ENCODE peak calls at places on chromosome X, in ten cellular contexts. O is activated CD4-positive, alpha-beta T cell treated with anti-CD3 and anti-CD28 coated beads, Interleukin-2, amount 10 ng/mL, durations not matched to agents 7 days and 5 days; U is NCI-H1092; V is activated naive CD8-positive, alpha-beta T cell treated with anti-CD3 and anti-CD28 coated beads, Interleukin-2, amount 50 U/mL, for 24 hours; B is immature natural killer cell; Y is T-cell; C is iPS DF 19.7; Q is EL; J is adipocyte; E is uterus. Z is an unnamed sample.
A peak's percentile ranks its signal among the peaks of the same experiment; 100 is the strongest.

GRCh38 chrX:123223409-123223808 is 39.3 kb downstream of the GRIA3 start:
- DNase-seq in O (no peak), U (no peak), V (no peak), B (no peak), Y (no peak), C (no peak), Q (no peak), J (no peak), E (no peak), Z (no peak)

GRCh38 chrX:29478336-29479069 is 736.9 kb upstream of the MAGEB2 start:
- DNase-seq in O (no peak), U (no peak), V (no peak), B (no peak), Y (no peak), C (no peak), Q (peak; percentile 2), J (peak; percentile 21), E (no peak), Z (peak; percentile 1)

GRCh38 chrX:12021708-12022107 is 116.6 kb upstream of the FRMPD4 start:
- DNase-seq in O (no peak), U (no peak), V (no peak), B (no peak), Y (no peak), C (no peak), Q (no peak), J (no peak), E (no peak), Z (no peak)

GRCh38 chrX:127732709-127733108 is 319.5 kb downstream of the ACTRT1 start:
- DNase-seq in O (no peak), U (no peak), V (no peak), B (no peak), Y (no peak), C (no peak), Q (no peak), J (no peak), E (no peak), Z (no peak)

GRCh38 chrX:29065477-29065876 is 478.2 kb downstream of the IL1RAPL1 start:
- DNase-seq in O (no peak), U (no peak), V (no peak), B (no peak), Y (no peak), C (no peak), Q (no peak), J (no peak), E (no peak), Z (no peak)

GRCh38 chrX:42837747-42838146 is 59.8 kb upstream of the PPP1R2C start:
- DNase-seq in O (no peak), U (no peak), V (no peak), B (peak; percentile 2), Y (no peak), C (no peak), Q (no peak), J (no peak), E (no peak), Z (no peak)

GRCh38 chrX:79081895-79082512 is 62.5 kb upstream of the GPR174 start:
- DNase-seq in O (peak; percentile 41), U (no peak), V (no peak), B (peak; percentile 52), Y (no peak), C (peak; percentile 0), Q (peak; percentile 23), J (peak; percentile 51), E (no peak), Z (no peak)

GRCh38 chrX:7515681-7516413 is 327.1 kb upstream of the VCX start:
- DNase-seq in O (no peak), U (no peak), V (no peak), B (no peak), Y (no peak), C (no peak), Q (peak; percentile 61), J (no peak), E (no peak), Z (no peak)

GRCh38 chrX:21400408-21401121 is 26.3 kb downstream of the CNKSR2 start:
- DNase-seq in O (no peak), U (no peak), V (no peak), B (no peak), Y (no peak), C (no peak), Q (no peak), J (no peak), E (no peak), Z (no peak)

GRCh38 chrX:54193085-54193484 is 10.0 kb upstream of the FAM120C start:
- DNase-seq in O (no peak), U (no peak), V (no peak), B (no peak), Y (no peak), C (no peak), Q (no peak), J (no peak), E (no peak), Z (no peak)

GRCh38 chrX:154019061-154019621 is 561 bp downstream of the IRAK1 start:
- DNase-seq in O (peak; percentile 16), U (no peak), V (peak; percentile 27), B (no peak), Y (no peak), C (no peak), Q (peak; percentile 17), J (peak; percentile 36), E (no peak), Z (no peak)

GRCh38 chrX:56309881-56310280 is 77.7 kb downstream of the KLF8 start:
- DNase-seq in O (no peak), U (no peak), V (no peak), B (no peak), Y (no peak), C (no peak), Q (no peak), J (no peak), E (no peak), Z (no peak)

GRCh38 chrX:70444326-70445196 is at the start of gene DLG3:
- DNase-seq in O (no peak), U (no peak), V (peak; percentile 24), B (no peak), Y (no peak), C (no peak), Q (peak; percentile 48), J (peak; percentile 64), E (no peak), Z (no peak)

GRCh38 chrX:118495958-118496762 is 545 bp downstream of the DOCK11 start:
- DNase-seq in O (peak; percentile 86), U (peak; percentile 1), V (peak; percentile 67), B (peak; percentile 73), Y (peak; percentile 80), C (no peak), Q (peak; percentile 45), J (peak; percentile 50), E (peak; percentile 34), Z (peak; percentile 7)

GRCh38 chrX:1321689-1322088 is 14.9 kb upstream of the IL3RA start:
- DNase-seq in O (no peak), U (no peak), V (no peak), B (no peak), Y (no peak), C (no peak), Q (no peak), J (no peak), E (no peak), Z (no peak)

GRCh38 chrX:137212078-137212632 is 178.4 kb upstream of the GPR101 start:
- DNase-seq in O (no peak), U (no peak), V (no peak), B (no peak), Y (no peak), C (no peak), Q (no peak), J (no peak), E (no peak), Z (no peak)

GRCh38 chrX:21711126-21711847 is 46.6 kb downstream of the SMPX start:
- DNase-seq in O (no peak), U (no peak), V (no peak), B (no peak), Y (no peak), C (no peak), Q (no peak), J (no peak), E (no peak), Z (no peak)

GRCh38 chrX:109475174-109475891 is 6.6 kb downstream of the GUCY2F start:
- DNase-seq in O (no peak), U (no peak), V (peak; percentile 5), B (no peak), Y (no peak), C (no peak), Q (peak; percentile 47), J (peak; percentile 64), E (peak; percentile 15), Z (peak; percentile 68)

GRCh38 chrX:103175944-103176753 is 38.8 kb upstream of the BEX4 start:
- DNase-seq in O (peak; percentile 61), U (no peak), V (peak; percentile 52), B (peak; percentile 17), Y (peak; percentile 38), C (no peak), Q (peak; percentile 53), J (peak; percentile 64), E (peak; percentile 29), Z (peak; percentile 14)

GRCh38 chrX:120452131-120452530 is 17.0 kb downstream of the LAMP2 start:
- DNase-seq in O (peak; percentile 7), U (no peak), V (no peak), B (no peak), Y (no peak), C (peak; percentile 1), Q (no peak), J (peak; percentile 64), E (no peak), Z (peak; percentile 12)

GRCh38 chrX:136221851-136222513 is 29.2 kb downstream of the MAP7D3 start:
- DNase-seq in O (no peak), U (no peak), V (no peak), B (no peak), Y (no peak), C (no peak), Q (no peak), J (no peak), E (no peak), Z (no peak)

GRCh38 chrX:10011991-10012390 is 44.8 kb downstream of the CLDN34 start:
- DNase-seq in O (no peak), U (no peak), V (no peak), B (no peak), Y (no peak), C (no peak), Q (no peak), J (no peak), E (no peak), Z (no peak)

GRCh38 chrX:40154229-40154852 is 56.6 kb upstream of the BCOR start:
- DNase-seq in O (no peak), U (peak; percentile 85), V (no peak), B (no peak), Y (no peak), C (no peak), Q (peak; percentile 51), J (peak; percentile 48), E (no peak), Z (peak; percentile 13)

GRCh38 chrX:56800307-56800706 is 71.3 kb downstream of the NBDY start:
- DNase-seq in O (no peak), U (no peak), V (no peak), B (no peak), Y (no peak), C (no peak), Q (no peak), J (no peak), E (no peak), Z (no peak)

GRCh38 chrX:154051210-154051810 is 31.6 kb upstream of the IRAK1 start:
- DNase-seq in O (peak; percentile 77), U (no peak), V (peak; percentile 73), B (peak; percentile 61), Y (peak; percentile 50), C (no peak), Q (peak; percentile 54), J (peak; percentile 86), E (peak; percentile 83), Z (no peak)

GRCh38 chrX:101078716-101079115 is at the start of gene TMEM35A:
- DNase-seq in O (no peak), U (peak; percentile 8), V (no peak), B (no peak), Y (no peak), C (peak; percentile 12), Q (peak; percentile 17), J (peak; percentile 44), E (no peak), Z (no peak)

GRCh38 chrX:645024-645376 is 14.4 kb downstream of the SHOX start:
- DNase-seq in O (no peak), U (no peak), V (no peak), B (no peak), Y (no peak), C (no peak), Q (peak; percentile 38), J (no peak), E (no peak), Z (no peak)

GRCh38 chrX:499870-500364 is 113.2 kb upstream of the PPP2R3B start:
- DNase-seq in O (no peak), U (no peak), V (no peak), B (no peak), Y (no peak), C (peak; percentile 67), Q (no peak), J (no peak), E (no peak), Z (no peak)

Z was measured in NCI-H1930.